ENCODE peak calls at places on chromosome 6, in four cellular contexts. W is tibial artery, K is kidney epithelial cell, G is adrenal gland. Y is an unnamed sample.

GRCh38 chr6:123118811-123119210 is 122.8 kb downstream of the CLVS2 start:
- DNase-seq in W (no peak), K (no peak), G (no peak), Y (no peak)

GRCh38 chr6:37372116-37372515 is 18.3 kb downstream of the RNF8 start:
- DNase-seq in W (no peak), K (no peak), G (no peak), Y (no peak)

GRCh38 chr6:79042799-79043126 is 35.3 kb downstream of the PHIP start:
- DNase-seq in W (no peak), K (no peak), G (no peak), Y (no peak)

GRCh38 chr6:23114812-23115504 is 545.6 kb downstream of the HDGFL1 start:
- DNase-seq in W (no peak), K (no peak), G (no peak), Y (no peak)

GRCh38 chr6:1384549-1385128 is 4.7 kb upstream of the FOXF2 start:
- DNase-seq in W (no peak), K (no peak), G (no peak), Y (no peak)

GRCh38 chr6:165744515-165745228 is 81.6 kb upstream of the PDE10A start:
- DNase-seq in W (no peak), K (no peak), G (no peak), Y (no peak)

GRCh38 chr6:21341910-21342309 is 251.6 kb upstream of the SOX4 start:
- DNase-seq in W (no peak), K (no peak), G (no peak), Y (no peak)

GRCh38 chr6:46491201-46491788 is at the start of gene RCAN2:
- DNase-seq in W (peak), K (no peak), G (peak), Y (no peak)

GRCh38 chr6:15937582-15937981 is 191.3 kb upstream of the MYLIP start:
- DNase-seq in W (no peak), K (no peak), G (no peak), Y (no peak)

GRCh38 chr6:79082304-79082703 is 4.2 kb upstream of the PHIP start:
- DNase-seq in W (no peak), K (no peak), G (no peak), Y (no peak)

GRCh38 chr6:37354526-37355384 is 972 bp downstream of the RNF8 start:
- DNase-seq in W (no peak), K (no peak), G (peak), Y (no peak)

GRCh38 chr6:151374024-151374423 is 17.3 kb downstream of the ZBTB2 start:
- DNase-seq in W (no peak), K (no peak), G (no peak), Y (no peak)

GRCh38 chr6:97052152-97052787 is 127.7 kb downstream of the KLHL32 start:
- DNase-seq in W (no peak), K (no peak), G (no peak), Y (no peak)

GRCh38 chr6:169286961-169287360 is 33.3 kb upstream of the THBS2 start:
- DNase-seq in W (no peak), K (no peak), G (no peak), Y (no peak)

GRCh38 chr6:44052419-44053011 is 74.7 kb downstream of the MRPL14 start:
- DNase-seq in W (peak), K (no peak), G (no peak), Y (no peak)

GRCh38 chr6:2749972-2750600 is 636 bp downstream of the MYLK4 start:
- DNase-seq in W (no peak), K (no peak), G (peak), Y (no peak)

GRCh38 chr6:35259946-35260626 is 551 bp downstream of the ZNF76 start:
- DNase-seq in W (peak), K (no peak), G (peak), Y (peak)

GRCh38 chr6:127939442-127940066 is 38.7 kb upstream of the THEMIS start:
- DNase-seq in W (no peak), K (no peak), G (no peak), Y (no peak)

GRCh38 chr6:5425797-5426196 is 164.5 kb downstream of the FARS2 start:
- DNase-seq in W (no peak), K (no peak), G (no peak), Y (no peak)

GRCh38 chr6:5425267-5425666 is 164.0 kb downstream of the FARS2 start:
- DNase-seq in W (no peak), K (no peak), G (no peak), Y (no peak)

GRCh38 chr6:5423251-5423650 is 161.9 kb downstream of the FARS2 start:
- DNase-seq in W (no peak), K (no peak), G (no peak), Y (no peak)

GRCh38 chr6:5422321-5422915 is 161.1 kb downstream of the FARS2 start:
- DNase-seq in W (no peak), K (no peak), G (no peak), Y (no peak)
- TF ChIP-seq CTCF in W (peak), K (peak), G (peak), Y (peak)

GRCh38 chr6:116365743-116366142 is 5.0 kb upstream of the DSE start:
- DNase-seq in W (no peak), K (no peak), G (no peak), Y (no peak)

GRCh38 chr6:116362287-116362686 is 8.5 kb upstream of the DSE start:
- DNase-seq in W (no peak), K (no peak), G (no peak), Y (no peak)

GRCh38 chr6:116364361-116364760 is 6.4 kb upstream of the DSE start:
- DNase-seq in W (no peak), K (no peak), G (no peak), Y (no peak)

GRCh38 chr6:116366740-116367275 is 3.9 kb upstream of the DSE start:
- DNase-seq in W (no peak), K (no peak), G (no peak), Y (no peak)

DNA sequence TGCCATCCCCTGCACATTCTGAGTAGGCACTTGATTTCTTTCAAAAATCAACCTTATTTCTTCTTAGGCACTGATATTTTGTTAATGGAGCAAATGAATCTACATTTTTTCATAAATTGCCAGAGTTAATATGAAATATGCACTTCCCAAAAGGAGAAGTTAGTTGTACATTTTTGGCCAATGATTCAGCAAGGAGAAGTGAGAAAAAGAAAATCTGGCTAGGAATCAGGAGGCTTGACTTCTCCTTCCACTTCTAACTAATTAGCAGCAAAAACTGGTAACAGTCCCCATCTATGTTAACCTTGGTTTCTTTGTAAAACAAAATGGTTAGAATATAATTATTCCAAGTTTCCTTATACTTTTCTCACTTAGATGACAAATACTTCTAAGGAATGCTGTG is 7.0 kb upstream of the DSE start:
- DNase-seq in W (no peak), K (no peak), G (no peak), Y (no peak)
- H3K4me3 ChIP-seq in W (no peak), K (no peak), G (no peak), Y (no peak)

GRCh38 chr6:147749331-147749730 is 240.8 kb downstream of the SAMD5 start:
- DNase-seq in W (no peak), K (no peak), G (no peak), Y (no peak)

GRCh38 chr6:147741419-147741818 is 232.9 kb downstream of the SAMD5 start:
- DNase-seq in W (no peak), K (no peak), G (no peak), Y (no peak)

GRCh38 chr6:147740326-147740725 is 231.8 kb downstream of the SAMD5 start:
- DNase-seq in W (no peak), K (no peak), G (no peak), Y (no peak)

GRCh38 chr6:147742445-147742844 is 234.0 kb downstream of the SAMD5 start:
- DNase-seq in W (no peak), K (no peak), G (no peak), Y (no peak)

GRCh38 chr6:147744012-147744411 is 235.5 kb downstream of the SAMD5 start:
- DNase-seq in W (no peak), K (no peak), G (no peak), Y (no peak)
- TF ChIP-seq CTCF in W (no peak), K (no peak), G (no peak), Y (no peak)

GRCh38 chr6:131059486-131059885 is 3.6 kb downstream of the EPB41L2 start:
- DNase-seq in W (no peak), K (no peak), G (no peak), Y (no peak)
- H3K4me3 ChIP-seq in W (no peak), K (no peak), G (no peak), Y (no peak)

GRCh38 chr6:130314271-130314670 is 51.5 kb upstream of the TMEM200A start:
- DNase-seq in W (no peak), K (no peak), G (no peak), Y (no peak)

GRCh38 chr6:130307752-130308361 is 58.0 kb upstream of the TMEM200A start:
- DNase-seq in W (no peak), K (no peak), G (no peak), Y (no peak)

GRCh38 chr6:130309028-130309427 is 56.8 kb upstream of the TMEM200A start:
- DNase-seq in W (no peak), K (no peak), G (no peak), Y (no peak)

GRCh38 chr6:130313206-130313605 is 52.6 kb upstream of the TMEM200A start:
- DNase-seq in W (no peak), K (no peak), G (no peak), Y (no peak)
- TF ChIP-seq CTCF in W (no peak), K (no peak), G (no peak), Y (peak)

GRCh38 chr6:33746651-33747100 is at the start of gene IP6K3:
- DNase-seq in W (no peak), K (no peak), G (no peak), Y (no peak)
- H3K4me3 ChIP-seq in W (peak), K (peak), G (no peak), Y (no peak)

DNA sequence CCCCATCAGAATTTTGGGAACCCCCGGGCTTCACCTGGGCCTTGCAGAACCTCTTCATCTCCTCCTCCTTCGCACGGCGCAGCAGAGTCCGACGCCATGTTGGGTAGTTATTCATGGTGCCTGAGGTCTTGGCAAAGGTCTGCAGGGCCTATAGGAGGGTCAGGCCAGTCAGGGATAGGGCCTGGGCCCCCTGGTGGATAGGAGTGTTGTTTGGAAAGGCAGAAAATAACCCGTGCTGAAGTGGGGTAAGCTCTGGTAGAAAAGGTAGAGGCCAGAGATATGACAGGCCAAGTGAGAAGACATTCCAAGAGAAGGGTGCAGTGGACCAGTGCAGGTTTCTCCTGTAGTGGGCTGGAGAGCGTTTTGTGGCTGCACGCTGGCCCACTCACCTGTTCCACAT is 4.9 kb downstream of the SMPD2 start:
- DNase-seq in W (no peak), K (no peak), G (no peak), Y (no peak)
- TF ChIP-seq CTCF in W (no peak), K (peak), G (no peak), Y (no peak)